ENCODE peak calls at places on chromosomes 2 and 18, in nine cellular contexts. T is AG04450, U is fibroblast of mammary gland, I is AG10803, G is uterus, F is right atrium auricular region, A is progenitor cell of endocrine pancreas, H is PC-3, Q is GM13976. R is an unnamed sample.

GRCh38 chr2:136408795-136409194 is 290.8 kb upstream of the CXCR4 start:
- DNase-seq in T (no peak), U (no peak), I (no peak), G (no peak), F (no peak), A (no peak), H (no peak), Q (no peak), R (no peak)

GRCh38 chr2:214019229-214019972 is 391.5 kb upstream of the VWC2L start:
- DNase-seq in T (peak), U (peak), I (peak), G (no peak), F (peak), A (no peak), H (peak), Q (no peak), R (peak)

GRCh38 chr2:100785621-100786296 is 34.2 kb upstream of the NPAS2 start:
- DNase-seq in T (no peak), U (no peak), I (no peak), G (no peak), F (no peak), A (no peak), H (peak), Q (no peak), R (no peak)

GRCh38 chr2:206203331-206203730 is 43.6 kb downstream of the EEF1B2 start:
- DNase-seq in T (no peak), U (no peak), I (no peak), G (no peak), F (no peak), A (no peak), H (no peak), Q (no peak), R (no peak)

GRCh38 chr18:28269750-28270149 is 92.8 kb upstream of the CDH2 start:
- DNase-seq in T (no peak), U (peak), I (no peak), G (no peak), F (no peak), A (no peak), H (no peak), Q (no peak), R (no peak)

GRCh38 chr2:32801741-32802140 is 145.0 kb upstream of the LTBP1 start:
- DNase-seq in T (no peak), U (no peak), I (no peak), G (no peak), F (no peak), A (no peak), H (no peak), Q (no peak), R (no peak)

GRCh38 chr2:224687156-224687555 is 29.0 kb downstream of the CCDC195 start:
- DNase-seq in T (no peak), U (no peak), I (no peak), G (no peak), F (no peak), A (no peak), H (no peak), Q (no peak), R (no peak)

GRCh38 chr2:73084971-73085370 is 13.5 kb upstream of the SFXN5 start:
- DNase-seq in T (no peak), U (no peak), I (no peak), G (no peak), F (no peak), A (no peak), H (no peak), Q (no peak), R (no peak)

GRCh38 chr2:224596289-224596688 is 11.1 kb upstream of the CUL3 start:
- DNase-seq in T (no peak), U (no peak), I (no peak), G (no peak), F (no peak), A (no peak), H (no peak), Q (no peak), R (no peak)

GRCh38 chr2:62010632-62011276 is 105.3 kb downstream of the COMMD1 start:
- DNase-seq in T (no peak), U (no peak), I (no peak), G (no peak), F (no peak), A (no peak), H (no peak), Q (no peak), R (no peak)

GRCh38 chr18:9096013-9096383 is 6.5 kb upstream of the NDUFV2 start:
- DNase-seq in T (no peak), U (no peak), I (no peak), G (no peak), F (no peak), A (no peak), H (no peak), Q (no peak), R (no peak)

GRCh38 chr2:160570386-160570785 is 76.8 kb upstream of the RBMS1 start:
- DNase-seq in T (no peak), U (no peak), I (no peak), G (no peak), F (no peak), A (no peak), H (no peak), Q (no peak), R (no peak)

GRCh38 chr2:171522804-171523338 is 597 bp downstream of the CYBRD1 start:
- DNase-seq in T (no peak), U (peak), I (no peak), G (no peak), F (no peak), A (peak), H (no peak), Q (peak), R (no peak)

GRCh38 chr18:13011719-13012118 is 20.6 kb downstream of the CEP192 start:
- DNase-seq in T (no peak), U (no peak), I (no peak), G (no peak), F (no peak), A (no peak), H (peak), Q (no peak), R (no peak)

GRCh38 chr2:8750221-8750620 is 68.4 kb downstream of the ID2 start:
- DNase-seq in T (no peak), U (no peak), I (peak), G (no peak), F (no peak), A (no peak), H (no peak), Q (no peak), R (no peak)

GRCh38 chr18:24362757-24363156 is 34.9 kb downstream of the OSBPL1A start:
- DNase-seq in T (no peak), U (no peak), I (no peak), G (no peak), F (no peak), A (no peak), H (peak), Q (no peak), R (no peak)

GRCh38 chr2:3257166-3257565 is 120.5 kb downstream of the EIPR1 start:
- DNase-seq in T (no peak), U (no peak), I (no peak), G (no peak), F (no peak), A (no peak), H (no peak), Q (no peak), R (no peak)

GRCh38 chr2:105248316-105249070 is 7.0 kb downstream of the GPR45 start:
- DNase-seq in T (no peak), U (peak), I (peak), G (no peak), F (no peak), A (no peak), H (no peak), Q (no peak), R (no peak)

GRCh38 chr18:56709463-56709862 is 58.3 kb downstream of the WDR7 start:
- DNase-seq in T (peak), U (peak), I (peak), G (no peak), F (no peak), A (no peak), H (peak), Q (peak), R (peak)

GRCh38 chr2:16900405-16901025 is 234.9 kb upstream of the CYRIA start:
- DNase-seq in T (no peak), U (no peak), I (no peak), G (no peak), F (no peak), A (no peak), H (peak), Q (no peak), R (no peak)

GRCh38 chr2:100879296-100879695 is 59.4 kb downstream of the NPAS2 start:
- DNase-seq in T (no peak), U (no peak), I (no peak), G (no peak), F (no peak), A (no peak), H (no peak), Q (no peak), R (no peak)

GRCh38 chr2:119747311-119747710 is 12.4 kb upstream of the PTPN4 start:
- DNase-seq in T (no peak), U (no peak), I (no peak), G (no peak), F (no peak), A (no peak), H (no peak), Q (no peak), R (no peak)

GRCh38 chr2:197212344-197213262 is 98.0 kb downstream of the ANKRD44 start:
- DNase-seq in T (no peak), U (no peak), I (no peak), G (no peak), F (no peak), A (no peak), H (no peak), Q (no peak), R (no peak)

GRCh38 chr2:219912530-219912929 is 285.1 kb downstream of the SLC4A3 start:
- DNase-seq in T (peak), U (peak), I (peak), G (peak), F (peak), A (no peak), H (no peak), Q (no peak), R (peak)

GRCh38 chr2:3171564-3172264 is 205.9 kb downstream of the EIPR1 start:
- DNase-seq in T (no peak), U (no peak), I (no peak), G (no peak), F (no peak), A (no peak), H (no peak), Q (no peak), R (no peak)

GRCh38 chr2:241003047-241003360 is 4.6 kb downstream of the SNED1 start:
- DNase-seq in T (no peak), U (no peak), I (no peak), G (no peak), F (peak), A (no peak), H (no peak), Q (no peak), R (no peak)

GRCh38 chr18:36697905-36698304 is 130.9 kb downstream of the TPGS2 start:
- DNase-seq in T (peak), U (peak), I (peak), G (no peak), F (no peak), A (no peak), H (peak), Q (no peak), R (peak)

GRCh38 chr2:153595939-153596338 is 117.4 kb upstream of the RPRM start:
- DNase-seq in T (no peak), U (peak), I (no peak), G (no peak), F (no peak), A (no peak), H (peak), Q (no peak), R (no peak)

GRCh38 chr2:83900859-83901258 is 558.2 kb downstream of the SUCLG1 start:
- DNase-seq in T (peak), U (no peak), I (peak), G (no peak), F (no peak), A (no peak), H (peak), Q (no peak), R (no peak)

GRCh38 chr2:219362524-219363164 is 25.1 kb downstream of the DNPEP start:
- DNase-seq in T (peak), U (peak), I (peak), G (no peak), F (peak), A (no peak), H (peak), Q (peak), R (peak)

GRCh38 chr2:231200805-231201474 is 2.5 kb downstream of the ARMC9 start:
- DNase-seq in T (no peak), U (peak), I (peak), G (no peak), F (no peak), A (no peak), H (peak), Q (no peak), R (no peak)

GRCh38 chr2:167939513-167940360 is 307.7 kb downstream of the STK39 start:
- DNase-seq in T (no peak), U (no peak), I (no peak), G (no peak), F (no peak), A (no peak), H (no peak), Q (no peak), R (no peak)

GRCh38 chr2:215590353-215590752 is 154.5 kb upstream of the FN1 start:
- DNase-seq in T (no peak), U (peak), I (peak), G (no peak), F (no peak), A (no peak), H (peak), Q (no peak), R (no peak)

GRCh38 chr2:16412321-16413030 is 253.2 kb downstream of the CYRIA start:
- DNase-seq in T (no peak), U (no peak), I (no peak), G (no peak), F (no peak), A (no peak), H (no peak), Q (no peak), R (no peak)

GRCh38 chr18:34866739-34867138 is 156.6 kb downstream of the DTNA start:
- DNase-seq in T (no peak), U (peak), I (peak), G (no peak), F (no peak), A (no peak), H (no peak), Q (no peak), R (no peak)
- TF ChIP-seq CTCF in T (peak), U (peak), I (peak), G (peak), F (no peak), A (peak), H (no peak), Q (no peak), R (peak)

GRCh38 chr2:1887915-1888314 is 143.6 kb upstream of the PXDN start:
- DNase-seq in T (no peak), U (no peak), I (peak), G (no peak), F (no peak), A (no peak), H (peak), Q (no peak), R (no peak)
- TF ChIP-seq CTCF in T (peak), U (peak), I (peak), G (no peak), F (no peak), A (peak), H (peak), Q (peak), R (peak)

GRCh38 chr2:191759200-191759507 is 81.2 kb downstream of the NABP1 start:
- DNase-seq in T (no peak), U (no peak), I (no peak), G (no peak), F (no peak), A (no peak), H (no peak), Q (no peak), R (no peak)
- TF ChIP-seq CTCF in T (no peak), U (no peak), I (no peak), G (no peak), F (no peak), A (no peak), H (no peak), Q (no peak), R (no peak)

GRCh38 chr2:78992451-78992806 is 33.1 kb upstream of the REG3G start:
- DNase-seq in T (no peak), U (peak), I (no peak), G (no peak), F (no peak), A (peak), H (peak), Q (peak), R (no peak)
- TF ChIP-seq CTCF in T (no peak), U (peak), I (no peak), G (no peak), F (no peak), A (peak), H (peak), Q (no peak), R (peak)

DNA sequence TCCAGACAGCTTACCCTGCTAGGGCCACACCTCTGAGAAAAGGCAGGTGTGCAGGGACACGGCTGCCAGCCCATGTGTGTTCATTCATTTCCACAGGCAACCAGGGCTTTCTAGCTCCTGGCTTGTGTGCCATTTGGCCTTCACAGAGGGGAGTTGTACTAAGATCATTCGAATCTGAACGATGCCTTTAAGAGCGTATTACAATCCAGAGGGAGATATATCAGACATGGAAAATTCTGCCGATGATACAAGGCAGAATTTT is 64.2 kb upstream of the OTOF start:
- DNase-seq in T (no peak), U (no peak), I (no peak), G (no peak), F (no peak), A (no peak), H (no peak), Q (no peak), R (no peak)
- TF ChIP-seq CTCF in T (no peak), U (no peak), I (no peak), G (no peak), F (no peak), A (no peak), H (no peak), Q (no peak), R (no peak)

GRCh38 chr2:127701193-127701650 is at the start of gene SFT2D3:
- DNase-seq in T (peak), U (peak), I (peak), G (peak), F (peak), A (peak), H (peak), Q (peak), R (peak)
- TF ChIP-seq CTCF in T (no peak), U (no peak), I (no peak), G (no peak), F (no peak), A (no peak), H (no peak), Q (no peak), R (no peak)

GRCh38 chr2:238341536-238341935 is 21.2 kb downstream of the TRAF3IP1 start:
- DNase-seq in T (no peak), U (no peak), I (no peak), G (no peak), F (peak), A (no peak), H (no peak), Q (no peak), R (no peak)

GRCh38 chr2:238339395-238339780 is 19.1 kb downstream of the TRAF3IP1 start:
- DNase-seq in T (no peak), U (no peak), I (no peak), G (no peak), F (no peak), A (no peak), H (peak), Q (no peak), R (no peak)

GRCh38 chr2:238338710-238339394 is 18.5 kb downstream of the TRAF3IP1 start:
- DNase-seq in T (no peak), U (no peak), I (no peak), G (no peak), F (no peak), A (no peak), H (no peak), Q (no peak), R (no peak)

GRCh38 chr2:238337846-238338245 is 17.5 kb downstream of the TRAF3IP1 start:
- DNase-seq in T (no peak), U (no peak), I (no peak), G (no peak), F (no peak), A (no peak), H (no peak), Q (no peak), R (no peak)

DNA sequence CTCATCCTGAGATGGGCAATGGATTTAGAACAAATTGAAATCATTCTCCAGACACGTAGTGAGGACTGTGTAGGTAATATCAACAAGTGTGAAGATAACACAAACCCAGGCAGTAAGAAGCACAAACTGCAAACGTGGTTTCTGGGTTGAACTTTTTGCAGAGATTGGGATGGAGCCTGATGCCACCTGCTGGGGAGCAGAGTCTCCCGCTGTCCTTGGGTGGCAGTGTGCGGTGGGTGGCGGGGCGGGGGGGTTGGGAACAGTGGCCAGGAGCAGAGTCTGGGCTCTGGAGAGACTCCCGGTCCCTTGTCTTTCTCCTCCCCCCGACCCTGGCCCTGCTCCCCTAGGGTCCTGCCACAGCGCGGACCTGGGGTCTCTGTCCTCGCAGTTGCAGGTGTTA is 19.5 kb downstream of the TRAF3IP1 start:
- DNase-seq in T (no peak), U (no peak), I (no peak), G (no peak), F (no peak), A (no peak), H (peak), Q (no peak), R (no peak)
- TF ChIP-seq CTCF in T (no peak), U (no peak), I (peak), G (no peak), F (no peak), A (no peak), H (peak), Q (no peak), R (no peak)

R was measured in AG09309.